ENCODE peak calls at places on chromosomes 4 and X, in four cellular contexts. H, T, R and V are unnamed samples.

GRCh38 chr4:130760246-130760645 is 1664.3 kb downstream of the C4orf33 start:
- DNase-seq in H (no peak), T (no peak), R (no peak), V (no peak)

GRCh38 chr4:26110493-26110892 is 196.5 kb downstream of the SMIM20 start:
- DNase-seq in H (no peak), T (no peak), R (no peak), V (no peak)

GRCh38 chr4:80213117-80213815 is 16.0 kb downstream of the PRDM8 start:
- DNase-seq in H (no peak), T (no peak), R (peak), V (peak)

GRCh38 chr4:47187608-47188007 is 156.2 kb downstream of the GABRB1 start:
- DNase-seq in H (no peak), T (no peak), R (no peak), V (no peak)

GRCh38 chr4:147163311-147163710 is 217.6 kb upstream of the TTC29 start:
- DNase-seq in H (no peak), T (no peak), R (no peak), V (peak)

GRCh38 chrX:105502336-105502735 is 281.8 kb upstream of the TEX13A start:
- DNase-seq in H (no peak), T (no peak), R (peak), V (peak)

GRCh38 chrX:20594985-20595384 is 328.3 kb upstream of the RPS6KA3 start:
- DNase-seq in H (no peak), T (no peak), R (peak), V (peak)

GRCh38 chrX:149803458-149804062 is 21.8 kb downstream of the MAGEA9 start:
- DNase-seq in H (no peak), T (no peak), R (no peak), V (no peak)

GRCh38 chrX:5295004-5295403 is 933.7 kb downstream of the NLGN4X start:
- DNase-seq in H (no peak), T (no peak), R (no peak), V (no peak)

GRCh38 chr4:54169176-54169575 is 59.9 kb upstream of the PDGFRA start:
- DNase-seq in H (no peak), T (no peak), R (peak), V (peak)

GRCh38 chr4:103099691-103100392 is at the start of gene BDH2:
- DNase-seq in H (no peak), T (peak), R (peak), V (peak)

GRCh38 chr4:111136438-111136837 is 513.6 kb upstream of the PITX2 start:
- DNase-seq in H (no peak), T (no peak), R (peak), V (peak)

GRCh38 chr4:143202824-143203223 is 18.1 kb downstream of the USP38 start:
- DNase-seq in H (no peak), T (no peak), R (peak), V (peak)

GRCh38 chr4:143203577-143203976 is 18.9 kb downstream of the USP38 start:
- DNase-seq in H (no peak), T (no peak), R (no peak), V (no peak)

DNA sequence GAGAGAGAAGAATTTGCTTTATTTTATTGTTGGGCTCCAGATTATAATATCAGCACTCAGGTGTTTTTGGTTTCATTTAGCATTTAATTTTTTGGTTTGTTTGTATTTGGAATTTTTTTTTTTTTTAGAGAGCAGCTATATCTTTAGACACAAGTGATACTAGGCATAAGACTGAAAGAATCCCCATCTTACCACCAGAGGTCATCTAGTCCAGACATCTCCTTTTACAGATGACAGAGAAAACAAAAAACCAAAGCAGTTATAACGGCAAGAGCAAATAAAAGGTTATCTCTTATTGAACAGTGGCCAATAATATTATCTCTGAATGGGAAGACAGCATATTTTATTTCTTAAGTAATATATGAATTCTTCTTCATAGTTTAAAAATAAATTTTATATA is 22.8 kb downstream of the USP38 start:
- DNase-seq in H (no peak), T (no peak), R (peak), V (peak)
- TF ChIP-seq CTCF in H (no peak), T (no peak), R (no peak), V (peak)

GRCh38 chr4:94741304-94741703 is 16.5 kb upstream of the BMPR1B start:
- DNase-seq in H (no peak), T (no peak), R (peak), V (peak)

GRCh38 chr4:94744830-94745229 is 12.9 kb upstream of the BMPR1B start:
- DNase-seq in H (no peak), T (no peak), R (no peak), V (no peak)

GRCh38 chr4:94743838-94744237 is 13.9 kb upstream of the BMPR1B start:
- DNase-seq in H (no peak), T (no peak), R (no peak), V (no peak)

DNA sequence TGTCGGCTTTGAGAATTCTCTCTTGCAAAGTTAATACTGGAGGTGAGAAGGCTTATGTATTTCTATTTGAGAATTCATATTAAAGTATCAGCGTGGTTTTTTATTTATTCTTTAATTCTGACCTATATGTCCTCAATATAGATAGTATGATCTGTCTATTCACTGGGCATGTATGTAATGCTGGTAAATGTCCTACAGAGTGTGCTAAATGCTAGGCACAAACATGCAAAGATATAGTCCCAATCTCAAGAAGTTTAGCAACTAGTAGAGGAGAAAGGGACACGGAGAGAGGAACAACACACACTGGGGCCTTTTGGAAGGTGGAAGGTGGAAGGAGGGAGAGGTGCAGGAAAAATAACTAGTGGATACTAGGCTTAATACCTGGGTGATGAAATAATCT is 11.0 kb upstream of the BMPR1B start:
- DNase-seq in H (no peak), T (no peak), R (no peak), V (no peak)
- TF ChIP-seq CTCF in H (no peak), T (no peak), R (peak), V (peak)

DNA sequence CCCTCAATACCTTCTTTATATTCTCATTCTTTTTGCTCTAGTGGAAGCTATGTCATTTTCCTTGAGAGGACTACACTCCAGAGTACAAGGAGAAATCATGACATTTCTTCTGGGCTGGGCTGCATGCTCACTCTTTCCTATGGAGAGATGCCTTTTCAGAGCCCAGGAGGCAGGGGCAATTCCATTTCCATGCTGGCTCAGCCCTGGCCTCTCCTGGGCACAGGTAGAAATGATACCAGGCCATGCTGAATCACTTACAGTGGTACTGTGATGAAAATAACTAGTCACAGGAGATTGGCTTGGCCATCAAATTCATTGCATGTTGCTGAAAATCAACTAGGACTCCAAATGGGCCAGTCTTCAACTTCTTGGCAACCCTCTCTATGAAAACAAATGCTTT is 34.0 kb upstream of the PPARGC1A start:
- DNase-seq in H (no peak), T (no peak), R (no peak), V (no peak)
- TF ChIP-seq CTCF in H (no peak), T (no peak), R (no peak), V (no peak)

GRCh38 chr4:173235050-173235449 is 66.4 kb downstream of the GALNT7 start:
- DNase-seq in H (no peak), T (no peak), R (no peak), V (no peak)

GRCh38 chr4:173231916-173232315 is 63.3 kb downstream of the GALNT7 start:
- DNase-seq in H (no peak), T (no peak), R (peak), V (peak)

GRCh38 chr4:173237722-173238121 is 69.1 kb downstream of the GALNT7 start:
- DNase-seq in H (no peak), T (no peak), R (no peak), V (no peak)

GRCh38 chr4:173240696-173241095 is 72.1 kb downstream of the GALNT7 start:
- DNase-seq in H (no peak), T (no peak), R (no peak), V (no peak)

DNA sequence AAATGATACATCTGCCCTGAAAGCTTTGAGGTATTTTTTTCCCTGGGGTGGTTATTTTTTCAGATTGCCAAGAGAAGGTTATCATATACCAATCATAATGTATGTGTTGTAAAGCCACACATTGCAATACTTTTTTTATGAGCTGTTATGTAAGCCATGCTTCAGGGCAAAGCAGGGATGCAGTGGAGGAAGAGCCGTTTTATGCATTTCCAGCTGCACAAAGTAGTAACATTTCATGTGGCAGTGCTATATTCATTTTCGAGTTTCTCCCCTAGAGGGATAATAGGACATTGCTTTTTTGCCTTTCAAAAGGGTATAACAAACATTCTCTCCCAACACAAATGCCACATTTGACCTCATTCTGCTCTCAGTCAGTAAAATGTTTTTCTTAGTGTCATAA is 68.5 kb downstream of the GALNT7 start:
- DNase-seq in H (no peak), T (no peak), R (no peak), V (no peak)
- TF ChIP-seq CTCF in H (no peak), T (no peak), R (peak), V (no peak)

DNA sequence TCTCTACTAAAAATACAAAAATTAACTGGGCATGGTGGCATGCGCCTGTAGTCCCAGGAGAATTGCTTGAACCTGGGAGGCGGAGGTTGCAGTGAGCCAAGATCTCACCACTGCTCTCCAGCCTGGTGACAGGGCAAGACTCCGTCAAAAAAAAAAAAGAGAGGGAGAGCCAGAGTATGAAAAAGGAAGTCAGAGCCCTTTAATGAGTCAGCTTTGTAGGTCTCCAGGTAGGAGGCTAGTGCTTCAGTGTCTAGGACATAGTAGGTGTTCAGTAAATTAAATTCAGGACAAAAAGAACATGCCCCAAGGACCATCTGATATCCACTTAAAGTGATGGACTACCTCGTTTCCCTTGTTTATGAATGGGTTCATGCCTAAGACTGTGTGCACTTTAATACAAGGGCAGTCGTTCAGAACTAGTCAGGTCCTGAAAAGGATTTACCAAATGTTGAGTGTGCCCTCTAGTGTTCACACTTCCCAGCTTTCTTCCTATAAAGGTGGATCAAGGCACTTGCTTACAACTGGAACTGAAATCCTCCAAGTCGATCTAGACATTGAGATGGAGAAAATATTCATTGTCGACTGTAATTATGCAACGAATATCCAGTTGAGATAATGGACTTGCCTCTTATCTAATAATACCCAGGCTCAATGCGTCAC is 29.0 kb downstream of the F9 start:
- DNase-seq in H (no peak), T (peak), R (peak), V (peak)
- TF ChIP-seq CTCF in H (peak), T (peak), R (peak), V (peak)

DNA sequence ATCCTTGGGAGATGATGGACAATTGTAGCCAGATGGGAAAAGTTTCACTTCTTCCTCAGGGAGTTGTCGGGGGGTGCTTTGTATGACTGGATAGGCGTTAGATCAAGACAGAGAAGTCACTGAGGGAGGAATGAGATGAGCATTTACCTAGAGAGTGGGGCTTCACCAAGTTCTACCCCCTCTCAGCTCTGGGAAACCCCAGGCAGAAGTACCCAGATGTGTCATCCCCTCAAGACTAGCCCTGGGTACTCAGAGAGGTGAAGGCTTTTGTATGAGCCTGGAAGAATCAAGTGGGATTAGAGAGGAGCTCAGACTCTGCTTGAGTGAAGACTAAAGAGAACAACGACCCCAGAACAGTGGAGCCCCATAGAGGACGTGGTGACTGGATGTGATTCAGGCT is 1.9 kb downstream of the MAGEB1 start:
- DNase-seq in H (no peak), T (no peak), R (no peak), V (no peak)
- TF ChIP-seq CTCF in H (no peak), T (no peak), R (no peak), V (no peak)

DNA sequence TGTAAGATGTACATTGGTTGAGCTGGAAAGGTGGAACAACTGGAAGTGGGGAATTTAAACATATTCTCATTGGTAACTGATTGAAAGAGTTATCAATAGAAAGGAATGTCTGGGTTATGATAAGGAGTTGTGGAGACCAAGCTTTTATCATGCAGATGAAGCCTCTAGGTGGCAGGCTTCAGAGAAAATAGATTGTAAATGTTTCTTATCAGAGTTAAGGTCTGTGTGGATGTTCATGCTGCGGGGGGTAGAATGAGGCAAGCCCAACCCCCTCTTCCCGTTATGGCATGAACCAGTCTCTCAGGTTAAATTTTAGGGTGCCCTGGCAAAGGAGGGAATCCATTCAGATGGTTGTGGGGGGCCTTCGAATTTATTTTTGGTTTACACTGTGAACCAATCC is 16.0 kb downstream of the ARSD start:
- DNase-seq in H (no peak), T (no peak), R (no peak), V (no peak)
- TF ChIP-seq CTCF in H (no peak), T (no peak), R (peak), V (peak)

GRCh38 chr4:3823496-3824341 is 57.5 kb downstream of the ADRA2C start:
- DNase-seq in H (no peak), T (no peak), R (no peak), V (no peak)
- TF ChIP-seq CTCF in H (no peak), T (no peak), R (no peak), V (no peak)

DNA sequence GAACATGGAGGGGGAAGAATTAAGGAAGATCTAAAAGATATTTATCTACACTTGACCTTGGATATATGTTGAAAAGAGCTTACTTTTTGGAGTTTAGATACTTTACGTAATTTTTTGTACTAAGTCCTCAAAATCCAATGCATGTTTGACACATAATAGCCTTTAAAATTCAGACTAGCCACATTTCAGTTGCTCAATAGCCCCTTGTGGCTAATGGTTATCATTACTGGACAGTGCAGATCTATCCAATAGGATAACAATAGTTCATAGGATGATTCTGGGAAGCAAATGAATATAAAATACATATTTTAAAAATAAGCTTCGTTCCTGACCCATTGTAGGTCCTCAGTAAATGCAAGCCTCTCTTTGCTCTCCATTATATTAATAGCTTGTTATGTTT is 13.8 kb downstream of the AP1AR start:
- DNase-seq in H (no peak), T (no peak), R (peak), V (peak)
- TF ChIP-seq CTCF in H (no peak), T (peak), R (peak), V (peak)